ENCODE peak calls at places on chromosomes 3 and 15, in four cellular contexts. One of them, this sample, is unnamed.

GRCh38 chr3:183768114-183768513 is 57.3 kb downstream of the MAP6D1 start:
- DNase-seq in hepatocyte: no peak
- DNase-seq in HTR-8/SVneo: no peak
- DNase-seq in T follicular helper cell: no peak
- DNase-seq in this sample: no peak

GRCh38 chr3:6985848-6986247 is 124.9 kb downstream of the GRM7 start:
- DNase-seq in hepatocyte: no peak
- DNase-seq in HTR-8/SVneo: no peak
- DNase-seq in T follicular helper cell: no peak
- DNase-seq in this sample: no peak

GRCh38 chr15:37096878-37097568 is 3.3 kb downstream of the MEIS2 start:
- DNase-seq in hepatocyte: peak
- DNase-seq in HTR-8/SVneo: no peak
- DNase-seq in T follicular helper cell: no peak
- DNase-seq in this sample: no peak

GRCh38 chr3:50817756-50818518 is 143.2 kb downstream of the DOCK3 start:
- DNase-seq in hepatocyte: no peak
- DNase-seq in HTR-8/SVneo: no peak
- DNase-seq in T follicular helper cell: no peak
- DNase-seq in this sample: no peak

GRCh38 chr3:158458464-158458863 is 112.5 kb upstream of the MLF1 start:
- DNase-seq in hepatocyte: no peak
- DNase-seq in HTR-8/SVneo: no peak
- DNase-seq in T follicular helper cell: no peak
- DNase-seq in this sample: no peak

GRCh38 chr3:11705049-11705448 is 61.3 kb upstream of the VGLL4 start:
- DNase-seq in hepatocyte: no peak
- DNase-seq in HTR-8/SVneo: no peak
- DNase-seq in T follicular helper cell: no peak
- DNase-seq in this sample: no peak

GRCh38 chr3:192915306-192915705 is 2.4 kb downstream of the MB21D2 start:
- DNase-seq in hepatocyte: peak
- DNase-seq in HTR-8/SVneo: no peak
- DNase-seq in T follicular helper cell: no peak
- DNase-seq in this sample: no peak

GRCh38 chr3:115475178-115476041 is 147.9 kb upstream of the GAP43 start:
- DNase-seq in hepatocyte: no peak
- DNase-seq in HTR-8/SVneo: no peak
- DNase-seq in T follicular helper cell: no peak
- DNase-seq in this sample: no peak

GRCh38 chr3:126352476-126353454 is 4.4 kb downstream of the KLF15 start:
- DNase-seq in hepatocyte: no peak
- DNase-seq in HTR-8/SVneo: no peak
- DNase-seq in T follicular helper cell: no peak
- DNase-seq in this sample: no peak

GRCh38 chr3:111610189-111610588 is 15.0 kb upstream of the ZBED2 start:
- DNase-seq in hepatocyte: no peak
- DNase-seq in HTR-8/SVneo: no peak
- DNase-seq in T follicular helper cell: peak
- DNase-seq in this sample: no peak

GRCh38 chr15:90037510-90037860 is 36.4 kb downstream of the ZNF710 start:
- DNase-seq in hepatocyte: no peak
- DNase-seq in HTR-8/SVneo: peak
- DNase-seq in T follicular helper cell: no peak
- DNase-seq in this sample: no peak

GRCh38 chr3:20546636-20547035 is 360.6 kb upstream of the SGO1 start:
- DNase-seq in hepatocyte: no peak
- DNase-seq in HTR-8/SVneo: peak
- DNase-seq in T follicular helper cell: no peak
- DNase-seq in this sample: no peak

GRCh38 chr3:21752749-21753347 is 1.8 kb upstream of the ZNF385D start:
- DNase-seq in hepatocyte: peak
- DNase-seq in HTR-8/SVneo: peak
- DNase-seq in T follicular helper cell: no peak
- DNase-seq in this sample: no peak

GRCh38 chr3:158683216-158683975 is 10.9 kb upstream of the LXN start:
- DNase-seq in hepatocyte: no peak
- DNase-seq in HTR-8/SVneo: no peak
- DNase-seq in T follicular helper cell: no peak
- DNase-seq in this sample: no peak

GRCh38 chr3:65170357-65171090 is 482.7 kb upstream of the ADAMTS9 start:
- DNase-seq in hepatocyte: peak
- DNase-seq in HTR-8/SVneo: no peak
- DNase-seq in T follicular helper cell: no peak
- DNase-seq in this sample: peak

GRCh38 chr15:99074446-99074845 is 30.4 kb upstream of the SYNM start:
- DNase-seq in hepatocyte: no peak
- DNase-seq in HTR-8/SVneo: no peak
- DNase-seq in T follicular helper cell: no peak
- DNase-seq in this sample: no peak

GRCh38 chr3:124092811-124093210 is 100.9 kb upstream of the ROPN1 start:
- DNase-seq in hepatocyte: no peak
- DNase-seq in HTR-8/SVneo: no peak
- DNase-seq in T follicular helper cell: no peak
- DNase-seq in this sample: no peak

GRCh38 chr3:13479332-13479581 is 849 bp upstream of the HDAC11 start:
- DNase-seq in hepatocyte: peak
- DNase-seq in HTR-8/SVneo: no peak
- DNase-seq in T follicular helper cell: peak
- DNase-seq in this sample: no peak

GRCh38 chr15:39451121-39451698 is 129.7 kb upstream of the THBS1 start:
- DNase-seq in hepatocyte: no peak
- DNase-seq in HTR-8/SVneo: no peak
- DNase-seq in T follicular helper cell: no peak
- DNase-seq in this sample: no peak

GRCh38 chr15:59311245-59311644 is 61.4 kb downstream of the MYO1E start:
- DNase-seq in hepatocyte: no peak
- DNase-seq in HTR-8/SVneo: no peak
- DNase-seq in T follicular helper cell: no peak
- DNase-seq in this sample: no peak

GRCh38 chr15:74227968-74228722 is 8.0 kb upstream of the CCDC33 start:
- DNase-seq in hepatocyte: no peak
- DNase-seq in HTR-8/SVneo: no peak
- DNase-seq in T follicular helper cell: no peak
- DNase-seq in this sample: no peak

GRCh38 chr3:17491601-17492000 is 250.8 kb downstream of the TBC1D5 start:
- DNase-seq in hepatocyte: no peak
- DNase-seq in HTR-8/SVneo: no peak
- DNase-seq in T follicular helper cell: no peak
- DNase-seq in this sample: no peak

GRCh38 chr15:88695046-88695445 is 56.2 kb downstream of the ISG20 start:
- DNase-seq in hepatocyte: no peak
- DNase-seq in HTR-8/SVneo: no peak
- DNase-seq in T follicular helper cell: no peak
- DNase-seq in this sample: no peak

GRCh38 chr15:62250978-62251377 is 85.9 kb upstream of the C2CD4B start:
- DNase-seq in hepatocyte: no peak
- DNase-seq in HTR-8/SVneo: no peak
- DNase-seq in T follicular helper cell: no peak
- DNase-seq in this sample: no peak

GRCh38 chr3:32405155-32405554 is 13.5 kb downstream of the CMTM7 start:
- DNase-seq in hepatocyte: no peak
- DNase-seq in HTR-8/SVneo: no peak
- DNase-seq in T follicular helper cell: no peak
- DNase-seq in this sample: no peak

GRCh38 chr15:80494311-80494710 is 90.1 kb downstream of the ARNT2 start:
- DNase-seq in hepatocyte: no peak
- DNase-seq in HTR-8/SVneo: peak
- DNase-seq in T follicular helper cell: no peak
- DNase-seq in this sample: no peak

GRCh38 chr15:76439542-76439941 is 103.0 kb downstream of the ISL2 start:
- DNase-seq in hepatocyte: peak
- DNase-seq in HTR-8/SVneo: no peak
- DNase-seq in T follicular helper cell: no peak
- DNase-seq in this sample: no peak

GRCh38 chr3:31438742-31439141 is 94.0 kb upstream of the STT3B start:
- DNase-seq in hepatocyte: no peak
- DNase-seq in HTR-8/SVneo: no peak
- DNase-seq in T follicular helper cell: no peak
- DNase-seq in this sample: no peak

GRCh38 chr3:150610785-150611184 is 7.7 kb downstream of the SELENOT start:
- DNase-seq in hepatocyte: no peak
- DNase-seq in HTR-8/SVneo: no peak
- DNase-seq in T follicular helper cell: no peak
- DNase-seq in this sample: no peak

This sample was measured in omental fat pad.